ENCODE peak calls at places on chromosome 17, in six cellular contexts. Q, O, R, U, T and Y are unnamed samples. For H3K36me3, the result is how much of the 10 kb centered on the place peaks cover.

GRCh38 chr17:76529224-76529642 is 8.3 kb downstream of the CYGB start:
- DNase-seq in U (peak), O (no peak), T (no peak), Q (peak), R (peak), Y (peak)

GRCh38 chr17:49359990-49360795 is 1.9 kb downstream of the ZNF652 start:
- DNase-seq in Q (no peak), U (no peak), O (no peak), T (no peak), R (peak), Y (no peak)

GRCh38 chr17:37494401-37494831 is 4.7 kb downstream of the DUSP14 start:
- DNase-seq in T (no peak), R (no peak), U (peak), Q (peak), O (no peak), Y (no peak)

GRCh38 chr17:44247346-44248219 is 20.4 kb downstream of the SLC4A1 start:
- DNase-seq in U (no peak), O (no peak), R (no peak), Q (peak), T (no peak), Y (no peak)

GRCh38 chr17:43368740-43369506 is 29.9 kb upstream of the ARL4D start:
- DNase-seq in R (peak), O (peak), T (no peak), U (peak), Q (peak), Y (no peak)

GRCh38 chr17:46968896-46969295 is 10.2 kb downstream of the RPRML start:
- DNase-seq in R (no peak), O (no peak), T (no peak), Q (no peak), U (no peak), Y (no peak)

GRCh38 chr17:39943702-39944392 is 16.3 kb downstream of the LRRC3C start:
- DNase-seq in Q (no peak), U (no peak), O (no peak), T (no peak), R (no peak), Y (no peak)

GRCh38 chr17:56742601-56743000 is 91.1 kb downstream of the C17orf67 start:
- DNase-seq in O (no peak), Q (no peak), R (no peak), T (no peak), U (no peak), Y (no peak)

GRCh38 chr17:19390951-19391350 is 4.0 kb upstream of the MFAP4 start:
- DNase-seq in U (no peak), T (no peak), R (no peak), O (no peak), Q (no peak), Y (no peak)

GRCh38 chr17:49739662-49740271 is 24.2 kb downstream of the FAM117A start:
- DNase-seq in T (no peak), Q (peak), R (peak), O (peak), U (peak), Y (peak)

GRCh38 chr17:79657036-79657435 is 46.2 kb upstream of the RBFOX3 start:
- DNase-seq in T (peak), U (no peak), Q (peak), R (no peak), O (no peak), Y (no peak)

GRCh38 chr17:64632193-64632592 is 29.9 kb downstream of the SMURF2 start:
- DNase-seq in O (no peak), U (no peak), Q (no peak), T (no peak), R (no peak), Y (no peak)

GRCh38 chr17:49996495-49997255 is 1.7 kb upstream of the DLX3 start:
- DNase-seq in U (peak), O (peak), R (peak), T (no peak), Q (peak), Y (peak)

GRCh38 chr17:37221865-37222264 is 153.9 kb upstream of the C17orf78 start:
- DNase-seq in O (no peak), U (no peak), Q (no peak), T (no peak), R (no peak), Y (no peak)

GRCh38 chr17:17849863-17850373 is 13.1 kb upstream of the SREBF1 start:
- DNase-seq in R (peak), T (no peak), Q (peak), O (peak), U (peak), Y (no peak)

GRCh38 chr17:36641877-36642845 is 40.8 kb downstream of the MRM1 start:
- DNase-seq in R (no peak), T (no peak), Q (no peak), O (no peak), U (no peak), Y (peak)

GRCh38 chr17:67624886-67625656 is 92.7 kb upstream of the NOL11 start:
- DNase-seq in T (no peak), Q (no peak), U (no peak), R (no peak), O (no peak), Y (peak)

GRCh38 chr17:16091773-16092172 is 92.1 kb downstream of the TTC19 start:
- DNase-seq in U (peak), O (peak), T (no peak), Q (no peak), R (no peak), Y (no peak)

GRCh38 chr17:59172436-59173004 is 17.0 kb downstream of the PRR11 start:
- DNase-seq in U (no peak), Q (no peak), O (no peak), R (no peak), T (no peak), Y (no peak)

GRCh38 chr17:29546085-29546484 is 20.8 kb downstream of the ABHD15 start:
- DNase-seq in Q (no peak), R (no peak), U (no peak), T (no peak), O (no peak), Y (no peak)

GRCh38 chr17:80709090-80709695 is 164.6 kb downstream of the RPTOR start:
- DNase-seq in U (no peak), R (no peak), Q (no peak), O (peak), T (no peak), Y (no peak)

GRCh38 chr17:49952209-49952911 is 16.6 kb upstream of the DLX4 start:
- DNase-seq in T (no peak), R (peak), Q (peak), O (peak), U (peak), Y (peak)

GRCh38 chr17:42387221-42387657 is 1.0 kb downstream of the STAT3 start:
- DNase-seq in T (no peak), Q (peak), U (peak), O (peak), R (peak), Y (no peak)

GRCh38 chr17:75927286-75927922 is 13.4 kb downstream of the FBF1 start:
- DNase-seq in T (no peak), O (peak), R (no peak), U (peak), Q (no peak), Y (peak)

GRCh38 chr17:50534222-50534978 is 1.9 kb downstream of the EPN3 start:
- DNase-seq in T (no peak), R (no peak), O (no peak), Q (no peak), U (no peak), Y (no peak)

DNA sequence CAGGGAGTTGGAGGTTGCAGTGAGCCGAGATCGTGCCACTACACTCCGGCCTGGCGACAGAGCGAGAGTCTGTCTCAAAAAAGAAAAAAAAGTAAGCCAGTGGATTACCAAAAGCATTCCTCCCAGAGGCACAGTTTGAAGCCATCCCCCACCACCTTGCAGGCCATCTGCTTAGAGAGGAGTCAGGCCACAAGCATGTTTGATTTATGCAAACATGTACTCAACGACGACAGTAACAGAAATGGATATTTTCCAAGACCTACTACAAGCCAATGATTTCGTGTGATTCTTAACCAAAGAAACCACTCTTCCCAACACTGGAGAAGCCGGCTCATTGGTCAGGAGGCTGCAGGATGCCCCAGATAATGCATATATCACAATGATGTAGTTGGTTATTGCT is 34.8 kb downstream of the MYH13 start:
- DNase-seq in Q (no peak), O (no peak), U (peak), T (no peak), R (no peak), Y (no peak)
- H3K4me3 ChIP-seq in Q (no peak), O (no peak), U (no peak), T (no peak), R (no peak), Y (no peak)

GRCh38 chr17:45408611-45409421 is 23.9 kb downstream of the ARHGAP27 start:
- DNase-seq in Q (no peak), T (no peak), U (no peak), O (no peak), R (no peak), Y (no peak)

GRCh38 chr17:45411348-45412105 is 21.1 kb downstream of the ARHGAP27 start:
- DNase-seq in Q (no peak), R (no peak), T (no peak), U (no peak), O (no peak), Y (no peak)

GRCh38 chr17:45410144-45411091 is 22.3 kb downstream of the ARHGAP27 start:
- DNase-seq in T (no peak), U (no peak), R (no peak), O (no peak), Q (no peak), Y (no peak)

GRCh38 chr17:45406107-45406506 is 26.6 kb downstream of the ARHGAP27 start:
- DNase-seq in R (no peak), O (no peak), U (no peak), T (no peak), Q (no peak), Y (no peak)

DNA sequence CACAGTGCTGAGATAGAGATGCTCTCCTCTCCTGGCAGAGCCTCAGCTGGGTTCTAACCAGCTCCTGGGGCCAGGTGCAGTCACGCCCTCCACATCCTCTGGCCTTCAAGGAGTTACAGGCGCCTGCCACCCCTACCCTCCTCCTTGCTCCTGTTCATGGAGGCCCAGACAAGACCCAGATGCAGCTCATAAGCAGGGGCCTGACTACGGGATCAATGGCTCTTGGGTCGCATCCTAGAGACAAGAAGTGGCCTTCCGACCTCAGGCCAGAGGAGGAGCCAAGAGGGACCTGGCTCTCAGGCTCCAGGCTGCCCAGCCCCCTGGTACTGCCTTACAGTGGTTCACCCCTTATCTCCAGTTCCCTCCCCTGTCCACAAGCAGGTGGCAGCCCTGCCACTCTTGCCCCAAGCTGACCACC is 23.0 kb downstream of the ARHGAP27 start:
- DNase-seq in R (no peak), T (no peak), O (no peak), Q (no peak), U (no peak), Y (no peak)
- TF ChIP-seq CTCF in R (no peak), T (no peak), O (no peak), Q (no peak), U (no peak), Y (no peak)

GRCh38 chr17:82464567-82464929 is 6.0 kb downstream of the NARF start:
- DNase-seq in O (no peak), R (no peak), T (no peak), Q (no peak), U (no peak), Y (no peak)
- H3K36me3 ChIP-seq in O (half or more), R (under half), T (under half), Q (under half), U (half or more), Y (half or more)

GRCh38 chr17:68981288-68981687 is 26.1 kb upstream of the ABCA8 start:
- DNase-seq in R (peak), O (peak), T (no peak), Q (no peak), U (peak), Y (no peak)
- H3K4me3 ChIP-seq in R (no peak), O (no peak), T (peak), Q (no peak), U (no peak), Y (no peak)